ENCODE peak calls at places on chromosomes 5 and 9, in seven cellular contexts. Z, A, O, B, W, E and R are unnamed samples.

GRCh38 chr5:176524987-176525386 is 12.2 kb downstream of the RNF44 start:
- DNase-seq in Z (no peak), A (no peak), O (no peak), B (no peak), W (no peak), E (no peak), R (no peak)

GRCh38 chr9:136741885-136742568 is 713 bp downstream of the LCN10 start:
- DNase-seq in Z (peak; percentile 90), A (no peak), O (no peak), B (peak; percentile 90), W (no peak), E (no peak), R (no peak)

GRCh38 chr5:73311291-73312110 is 137.1 kb downstream of the FOXD1 start:
- DNase-seq in Z (no peak), A (no peak), O (peak; percentile 83), B (no peak), W (peak; percentile 71), E (peak; percentile 51), R (peak; percentile 62)

GRCh38 chr5:98587166-98587565 is 186.3 kb upstream of the RGMB start:
- DNase-seq in Z (no peak), A (no peak), O (no peak), B (no peak), W (no peak), E (no peak), R (no peak)

GRCh38 chr5:146291421-146292074 is 47.1 kb upstream of the POU4F3 start:
- DNase-seq in Z (peak; percentile 52), A (no peak), O (peak; percentile 75), B (no peak), W (no peak), E (no peak), R (peak; percentile 14)

GRCh38 chr9:106927916-106928315 is 65.0 kb downstream of the ZNF462 start:
- DNase-seq in Z (no peak), A (no peak), O (no peak), B (no peak), W (no peak), E (no peak), R (no peak)

GRCh38 chr5:156475831-156476551 is 149.0 kb downstream of the SGCD start:
- DNase-seq in Z (no peak), A (no peak), O (peak; percentile 78), B (no peak), W (peak; percentile 60), E (no peak), R (peak; percentile 40)

GRCh38 chr5:171444582-171444981 is 25.1 kb downstream of the FGF18 start:
- DNase-seq in Z (no peak), A (no peak), O (peak; percentile 33), B (no peak), W (peak; percentile 35), E (no peak), R (no peak)

GRCh38 chr9:6305954-6306563 is 22.1 kb upstream of the TPD52L3 start:
- DNase-seq in Z (no peak), A (no peak), O (peak; percentile 79), B (no peak), W (no peak), E (no peak), R (no peak)

GRCh38 chr5:143652104-143652700 is 159.8 kb upstream of the HMHB1 start:
- DNase-seq in Z (no peak), A (no peak), O (peak; percentile 38), B (no peak), W (no peak), E (no peak), R (no peak)

GRCh38 chr9:98614941-98615340 is 93.8 kb downstream of the GABBR2 start:
- DNase-seq in Z (no peak), A (peak; percentile 59), O (no peak), B (no peak), W (no peak), E (no peak), R (no peak)
- TF ChIP-seq CTCF in Z (no peak), A (no peak), O (no peak), B (no peak), W (no peak), E (no peak), R (no peak)

DNA sequence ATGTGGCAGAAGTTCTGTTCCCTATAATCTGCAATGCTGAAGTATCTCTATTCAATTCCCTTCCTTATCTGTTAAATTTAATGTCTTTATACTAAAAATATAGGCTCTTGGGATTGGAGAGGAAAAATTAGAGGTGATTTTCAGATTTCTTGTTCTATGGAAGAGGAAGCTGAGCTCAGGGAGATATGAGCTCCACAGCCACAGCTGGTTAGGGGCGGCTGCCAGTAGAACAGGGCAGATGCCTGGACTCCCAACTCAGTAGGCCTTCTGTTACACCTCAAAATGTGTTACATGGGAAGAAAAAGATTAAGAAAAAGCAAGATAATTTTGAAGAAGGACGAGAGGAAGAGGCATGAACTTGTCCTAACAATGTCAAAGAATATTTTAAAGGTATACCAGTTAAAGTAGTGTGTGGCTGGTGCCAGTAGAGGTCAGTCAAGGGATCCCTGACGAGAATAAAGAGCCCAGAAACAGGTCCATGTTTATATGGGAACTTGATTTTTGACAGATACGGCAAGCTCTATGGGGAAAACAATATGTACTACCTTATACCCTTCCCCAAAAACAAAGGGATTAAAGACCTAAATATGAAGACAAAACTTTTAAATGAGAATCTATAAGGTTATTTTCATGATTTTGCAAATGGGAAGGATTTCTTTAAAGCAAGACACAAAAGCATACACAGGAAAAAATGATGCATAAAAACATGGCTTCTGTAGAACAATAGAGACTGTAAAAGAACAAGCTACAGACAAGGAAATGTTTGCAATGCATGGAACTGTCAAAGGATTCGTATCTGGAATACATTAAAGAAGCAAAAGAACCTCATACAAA is 28.7 kb downstream of the DNAJC21 start:
- DNase-seq in Z (peak; percentile 55), A (no peak), O (peak; percentile 72), B (no peak), W (no peak), E (no peak), R (peak; percentile 11)
- TF ChIP-seq CTCF in Z (peak; percentile 48), A (no peak), O (peak; percentile 81), B (no peak), W (peak; percentile 38), E (peak; percentile 35), R (peak; percentile 65)

GRCh38 chr5:54160329-54160728 is 150.0 kb downstream of the ARL15 start:
- DNase-seq in Z (no peak), A (no peak), O (no peak), B (no peak), W (no peak), E (no peak), R (no peak)

GRCh38 chr5:54162184-54162583 is 148.2 kb downstream of the ARL15 start:
- DNase-seq in Z (no peak), A (no peak), O (no peak), B (no peak), W (no peak), E (no peak), R (no peak)

GRCh38 chr5:54159837-54160215 is 150.5 kb downstream of the ARL15 start:
- DNase-seq in Z (no peak), A (no peak), O (no peak), B (no peak), W (no peak), E (no peak), R (no peak)

GRCh38 chr5:54159153-54159836 is 151.1 kb downstream of the ARL15 start:
- DNase-seq in Z (no peak), A (no peak), O (peak; percentile 29), B (no peak), W (no peak), E (no peak), R (no peak)
- TF ChIP-seq CTCF in Z (no peak), A (no peak), O (no peak), B (no peak), W (no peak), E (no peak), R (no peak)

GRCh38 chr5:168023190-168023589 is 268.3 kb upstream of the WWC1 start:
- DNase-seq in Z (no peak), A (peak; percentile 84), O (no peak), B (no peak), W (no peak), E (peak; percentile 40), R (no peak)

GRCh38 chr5:168015506-168015905 is 275.9 kb upstream of the WWC1 start:
- DNase-seq in Z (no peak), A (no peak), O (no peak), B (no peak), W (no peak), E (no peak), R (no peak)

GRCh38 chr5:168017313-168017712 is 274.1 kb upstream of the WWC1 start:
- DNase-seq in Z (no peak), A (no peak), O (no peak), B (no peak), W (no peak), E (no peak), R (no peak)

GRCh38 chr5:168022761-168023160 is 268.7 kb upstream of the WWC1 start:
- DNase-seq in Z (no peak), A (no peak), O (no peak), B (no peak), W (no peak), E (no peak), R (no peak)

DNA sequence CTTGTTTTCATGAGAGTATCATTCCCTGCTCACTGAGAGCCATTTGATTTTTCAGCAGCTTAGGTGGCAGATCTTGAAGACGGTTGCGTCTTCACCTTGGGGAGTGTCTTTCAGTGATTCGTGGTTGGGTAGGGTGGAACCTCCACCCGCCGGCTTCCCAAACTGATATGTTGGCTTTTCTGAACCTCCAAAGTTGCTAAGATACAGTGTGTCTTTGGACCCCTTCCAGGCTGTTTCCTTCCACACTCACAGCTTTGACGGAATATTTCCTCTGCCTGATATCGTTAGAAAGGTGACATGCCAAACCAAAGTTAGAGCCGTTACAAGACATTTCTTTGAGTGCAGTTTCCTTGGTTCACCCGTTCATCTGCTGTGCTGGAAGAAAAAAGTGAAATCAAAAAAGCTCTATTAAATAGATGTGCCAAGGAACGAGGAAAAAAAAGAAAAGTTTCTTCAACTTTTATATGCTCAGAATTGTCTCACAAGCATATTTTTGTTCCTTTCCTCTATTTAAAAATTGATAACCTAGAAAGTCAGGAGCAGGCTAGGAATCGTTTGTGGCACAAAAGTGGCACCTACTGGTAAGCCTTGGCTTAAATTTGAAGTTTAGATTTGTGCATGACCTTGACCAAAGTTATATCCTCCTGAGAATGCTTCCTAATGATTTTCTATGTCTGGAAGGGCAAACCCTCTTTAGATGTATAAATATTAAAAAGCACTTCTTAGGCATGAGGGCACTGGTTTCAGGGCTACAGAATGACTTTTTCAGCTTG is 270.7 kb upstream of the WWC1 start:
- DNase-seq in Z (no peak), A (no peak), O (peak; percentile 39), B (no peak), W (no peak), E (no peak), R (no peak)
- TF ChIP-seq CTCF in Z (no peak), A (no peak), O (peak; percentile 50), B (no peak), W (no peak), E (no peak), R (no peak)

DNA sequence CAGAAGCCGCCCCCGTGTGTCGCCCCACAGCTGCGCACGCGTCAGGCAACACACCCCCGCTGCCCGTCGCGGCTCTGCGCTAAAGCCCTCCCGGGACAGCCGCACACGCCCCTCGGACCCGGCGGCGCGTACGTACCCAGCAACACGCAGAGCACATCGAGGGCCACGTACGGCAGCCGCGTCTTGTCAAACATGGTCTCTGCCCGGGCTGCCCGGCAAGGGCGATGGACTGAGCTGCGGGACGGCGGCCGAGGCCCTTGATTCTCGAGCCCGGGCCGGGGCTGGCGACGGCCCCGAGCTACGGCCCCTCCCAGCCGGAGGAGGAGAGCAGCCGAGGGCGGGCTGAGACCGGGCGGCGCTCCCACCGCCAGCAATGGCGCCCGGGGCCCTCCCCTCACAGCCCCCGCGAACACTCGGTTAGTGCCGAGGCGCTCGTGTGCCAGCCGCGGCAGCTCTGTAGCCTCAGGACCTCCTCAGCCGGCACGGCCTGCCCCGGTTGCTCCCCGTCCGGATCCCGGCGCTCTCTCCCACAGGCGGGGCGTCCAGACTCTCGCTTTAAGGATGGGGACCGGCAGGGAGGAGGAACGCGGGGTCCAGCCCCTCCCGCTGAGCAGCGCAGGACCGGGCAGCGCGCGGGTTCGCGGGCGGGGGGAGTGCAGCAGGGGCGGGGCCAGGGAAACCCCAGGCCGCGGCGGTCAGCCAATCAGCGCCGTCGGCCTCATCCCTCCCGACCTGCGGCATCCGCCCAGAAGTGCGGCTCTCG is at the start of gene PLPP1:
- DNase-seq in Z (peak; percentile 93), A (peak; percentile 98), O (peak; percentile 89), B (peak; percentile 95), W (peak; percentile 95), E (peak; percentile 89), R (peak; percentile 94)
- TF ChIP-seq CTCF in Z (peak; percentile 21), A (no peak), O (no peak), B (no peak), W (no peak), E (no peak), R (no peak)